ENCODE peak calls at places on chromosomes 7 and 10, in seven cellular contexts. P, Q, D, F, N, K and J are unnamed samples.

GRCh38 chr10:2791774-2792443 is 275.4 kb upstream of the PFKP start:
- DNase-seq in P (no peak), Q (no peak), D (no peak), F (no peak), N (no peak), K (no peak), J (no peak)

GRCh38 chr7:5755704-5756131 is 25.7 kb downstream of the RNF216 start:
- DNase-seq in P (peak; percentile 90), Q (peak; percentile 82), D (peak; percentile 60), F (no peak), N (peak; percentile 38), K (no peak), J (peak; percentile 48)

GRCh38 chr7:29865526-29865925 is 59.2 kb downstream of the WIPF3 start:
- DNase-seq in P (peak; percentile 88), Q (peak; percentile 74), D (peak; percentile 71), F (no peak), N (peak; percentile 40), K (no peak), J (peak; percentile 62)

GRCh38 chr10:86945361-86946214 is 11.8 kb downstream of the MMRN2 start:
- DNase-seq in P (peak; percentile 65), Q (no peak), D (peak; percentile 43), F (no peak), N (peak; percentile 40), K (peak; percentile 43), J (no peak)

GRCh38 chr7:93060865-93061264 is 56.9 kb downstream of the SAMD9 start:
- DNase-seq in P (no peak), Q (no peak), D (no peak), F (no peak), N (no peak), K (no peak), J (no peak)

GRCh38 chr10:122475130-122475529 is 13.8 kb downstream of the HTRA1 start:
- DNase-seq in P (peak; percentile 44), Q (no peak), D (no peak), F (peak; percentile 74), N (peak; percentile 13), K (no peak), J (no peak)

GRCh38 chr10:5506751-5507648 is 7.6 kb upstream of the CALML5 start:
- DNase-seq in P (no peak), Q (no peak), D (no peak), F (peak; percentile 23), N (no peak), K (peak; percentile 28), J (no peak)

GRCh38 chr10:35421553-35422178 is 85.4 kb downstream of the CCNY start:
- DNase-seq in P (peak; percentile 94), Q (peak; percentile 88), D (peak; percentile 88), F (no peak), N (peak; percentile 91), K (no peak), J (peak; percentile 73)

GRCh38 chr10:818526-819220 is 112.8 kb downstream of the LARP4B start:
- DNase-seq in P (no peak), Q (no peak), D (no peak), F (no peak), N (no peak), K (no peak), J (no peak)

GRCh38 chr10:56622335-56622973 is 261.4 kb upstream of the ZWINT start:
- DNase-seq in P (no peak), Q (peak; percentile 37), D (no peak), F (no peak), N (no peak), K (no peak), J (no peak)

GRCh38 chr7:832292-832967 is at the start of gene SUN1:
- DNase-seq in P (peak; percentile 79), Q (peak; percentile 63), D (peak; percentile 35), F (peak; percentile 21), N (peak; percentile 99), K (no peak), J (no peak)

GRCh38 chr10:11551915-11552602 is 59.4 kb downstream of the USP6NL start:
- DNase-seq in P (peak; percentile 92), Q (peak; percentile 92), D (peak; percentile 81), F (no peak), N (peak; percentile 95), K (no peak), J (peak; percentile 78)

GRCh38 chr10:114545071-114545470 is 113.0 kb downstream of the ABLIM1 start:
- DNase-seq in P (no peak), Q (no peak), D (no peak), F (no peak), N (peak; percentile 65), K (no peak), J (no peak)

GRCh38 chr10:21437770-21438382 is 87.6 kb downstream of the SKIDA1 start:
- DNase-seq in P (no peak), Q (no peak), D (no peak), F (no peak), N (no peak), K (no peak), J (no peak)

GRCh38 chr10:86775056-86775858 is 18.8 kb downstream of the BMPR1A start:
- DNase-seq in P (peak; percentile 58), Q (no peak), D (no peak), F (no peak), N (peak; percentile 42), K (no peak), J (no peak)

GRCh38 chr7:15972767-15973362 is 286.4 kb upstream of the MEOX2 start:
- DNase-seq in P (peak; percentile 41), Q (peak; percentile 45), D (peak; percentile 50), F (no peak), N (peak; percentile 34), K (no peak), J (peak; percentile 14)

GRCh38 chr7:105906690-105907089 is 30.3 kb upstream of the ATXN7L1 start:
- DNase-seq in P (peak; percentile 16), Q (no peak), D (no peak), F (no peak), N (no peak), K (no peak), J (no peak)

GRCh38 chr7:39589323-39590111 is 23.3 kb downstream of the YAE1 start:
- DNase-seq in P (peak; percentile 87), Q (peak; percentile 64), D (peak; percentile 75), F (no peak), N (peak; percentile 85), K (no peak), J (peak; percentile 57)

GRCh38 chr7:121344093-121344492 is 15.3 kb downstream of the WNT16 start:
- DNase-seq in P (peak; percentile 25), Q (peak; percentile 18), D (no peak), F (no peak), N (no peak), K (no peak), J (no peak)

GRCh38 chr7:98133181-98133580 is 26.5 kb downstream of the LMTK2 start:
- DNase-seq in P (no peak), Q (peak; percentile 11), D (no peak), F (no peak), N (peak; percentile 10), K (no peak), J (no peak)

GRCh38 chr10:876442-876841 is 55.1 kb downstream of the LARP4B start:
- DNase-seq in P (peak; percentile 43), Q (no peak), D (no peak), F (no peak), N (no peak), K (no peak), J (no peak)

GRCh38 chr10:97771055-97771811 is 566 bp downstream of the SFRP5 start:
- DNase-seq in P (peak; percentile 53), Q (peak; percentile 9), D (peak; percentile 19), F (no peak), N (peak; percentile 50), K (no peak), J (no peak)

GRCh38 chr7:157851501-157852067 is 514.8 kb downstream of the DNAJB6 start:
- DNase-seq in P (no peak), Q (no peak), D (no peak), F (peak; percentile 49), N (no peak), K (no peak), J (no peak)

GRCh38 chr7:134750083-134751062 is 29.1 kb upstream of the CALD1 start:
- DNase-seq in P (peak; percentile 55), Q (peak; percentile 49), D (no peak), F (no peak), N (peak; percentile 63), K (peak; percentile 62), J (no peak)

GRCh38 chr10:95742529-95742884 is 13.5 kb upstream of the ENTPD1 start:
- DNase-seq in P (no peak), Q (peak; percentile 16), D (no peak), F (no peak), N (no peak), K (no peak), J (peak; percentile 31)
- H3K4me3 ChIP-seq in P (no peak overlapping the region), Q (no peak overlapping the region), D (no peak overlapping the region), F (no peak overlapping the region), N (no peak overlapping the region), K (no peak overlapping the region), J (no peak overlapping the region)

GRCh38 chr7:143243011-143243410 is 20.2 kb upstream of the GSTK1 start:
- DNase-seq in P (no peak), Q (no peak), D (no peak), F (no peak), N (no peak), K (no peak), J (no peak)
- H3K4me3 ChIP-seq in P (no peak overlapping the region), Q (no peak overlapping the region), D (no peak overlapping the region), F (no peak overlapping the region), N (no peak overlapping the region), K (peak overlapping the region; percentile 23), J (no peak overlapping the region)

DNA sequence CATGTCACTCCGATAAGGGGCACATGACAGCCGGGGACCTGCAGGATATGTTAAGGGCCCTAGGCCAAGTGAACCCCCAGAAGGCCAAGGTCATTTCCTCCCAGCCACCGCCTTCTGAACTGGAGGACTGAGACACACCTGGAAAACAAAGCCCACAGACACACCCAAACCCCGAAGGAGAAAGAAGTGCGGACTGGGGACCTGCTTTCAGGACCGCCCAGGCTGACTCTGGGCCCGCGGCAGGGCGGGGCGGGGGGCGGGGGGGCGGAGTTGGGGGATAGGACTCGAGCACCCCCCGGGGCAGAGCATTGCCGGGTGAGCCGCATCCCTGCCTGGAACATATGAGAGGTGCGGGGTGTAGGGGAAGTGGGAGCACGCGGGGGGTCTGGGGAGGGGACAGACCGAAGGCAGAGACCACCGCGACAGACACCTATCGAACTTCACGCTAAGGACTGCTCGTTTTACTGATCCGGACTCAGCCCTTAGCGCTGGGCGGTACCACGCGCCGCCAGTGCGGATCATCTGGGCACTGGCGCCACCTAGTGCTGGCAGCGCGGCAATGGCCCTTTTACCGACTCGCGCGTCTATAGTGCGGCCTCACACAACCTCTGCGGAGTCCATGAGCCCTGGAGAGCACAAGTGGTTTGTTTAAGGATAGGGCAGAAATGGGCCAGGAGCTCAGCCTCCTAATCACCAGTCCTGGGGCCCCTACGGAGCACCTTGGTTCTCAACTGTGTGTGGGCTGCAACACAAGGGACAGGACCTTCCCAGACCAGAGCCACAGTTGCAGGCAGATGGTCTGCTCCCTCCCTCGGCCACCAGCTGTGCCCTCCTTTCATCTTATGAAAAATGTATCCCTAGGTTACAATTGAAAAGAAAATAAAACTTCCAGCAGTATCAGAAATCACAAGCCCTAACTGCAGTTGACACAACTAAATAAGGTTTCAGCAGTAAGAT is 157.6 kb downstream of the HERPUD2 start:
- DNase-seq in P (peak; percentile 84), Q (peak; percentile 58), D (peak; percentile 61), F (peak; percentile 76), N (peak; percentile 68), K (peak; percentile 73), J (no peak)
- H3K4me3 ChIP-seq in P (peak overlapping the region; percentile 55), Q (no peak overlapping the region), D (peak overlapping the region; percentile 40), F (peak overlapping the region; percentile 61), N (no peak overlapping the region), K (peak overlapping the region; percentile 39), J (peak overlapping the region; percentile 32)

DNA sequence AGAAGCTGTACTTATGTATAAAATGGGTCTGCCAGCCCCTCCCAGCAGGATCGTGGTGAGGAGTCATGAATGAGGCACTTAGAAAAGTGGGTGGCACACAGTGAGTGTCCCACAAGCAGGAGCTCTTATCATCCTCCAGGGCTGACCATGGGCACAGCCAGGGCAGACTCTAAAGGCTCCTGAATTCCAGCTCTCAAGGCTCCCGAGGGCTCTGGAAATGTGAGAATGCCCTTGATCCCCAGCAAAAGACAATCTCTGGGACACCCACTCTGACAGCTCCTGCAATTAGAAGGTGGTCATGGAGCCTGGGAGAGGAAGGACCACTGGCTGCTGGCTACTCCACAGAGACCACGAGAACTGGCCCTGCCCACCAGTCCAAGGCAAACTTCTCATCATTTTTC is 1.6 kb downstream of the VSTM4 start:
- DNase-seq in P (peak; percentile 84), Q (no peak), D (no peak), F (no peak), N (no peak), K (no peak), J (no peak)
- H3K4me3 ChIP-seq in P (peak overlapping the region; percentile 81), Q (no peak overlapping the region), D (peak overlapping the region; percentile 87), F (no peak overlapping the region), N (no peak overlapping the region), K (no peak overlapping the region), J (no peak overlapping the region)